ENCODE peak calls at places on chromosomes 13 and 19, in seven cellular contexts. Q, H, R, B, A, G and Z are unnamed samples.

GRCh38 chr13:113735194-113735593 is 23.8 kb upstream of the TMEM255B start:
- DNase-seq in G (no peak), H (no peak), A (no peak), Q (no peak), R (no peak), B (no peak), Z (no peak)

GRCh38 chr13:96020155-96020575 is 33.0 kb downstream of the UGGT2 start:
- DNase-seq in G (peak), R (no peak), B (peak), H (no peak), A (no peak), Q (peak), Z (peak)

GRCh38 chr13:107211073-107211472 is 643.1 kb upstream of the ARGLU1 start:
- DNase-seq in B (peak), G (peak), H (peak), Q (peak), R (no peak), A (peak), Z (peak)

GRCh38 chr13:97810152-97810551 is 143.3 kb upstream of the IPO5 start:
- DNase-seq in Q (no peak), B (peak), A (no peak), G (no peak), R (no peak), H (no peak), Z (no peak)

GRCh38 chr19:50772408-50773311 is 2.4 kb downstream of the GPR32 start:
- DNase-seq in H (no peak), A (no peak), G (no peak), Q (peak), B (peak), R (no peak), Z (no peak)

GRCh38 chr19:18173572-18174294 is at the start of gene IFI30:
- DNase-seq in G (no peak), Q (peak), B (peak), R (peak), A (peak), H (peak), Z (no peak)

GRCh38 chr13:106034201-106034600 is 501.3 kb downstream of the EFNB2 start:
- DNase-seq in G (no peak), A (no peak), B (peak), R (no peak), H (no peak), Q (no peak), Z (no peak)

GRCh38 chr13:57925250-57925649 is 293.7 kb downstream of the PCDH17 start:
- DNase-seq in Q (no peak), A (no peak), R (no peak), H (no peak), G (no peak), B (no peak), Z (no peak)

GRCh38 chr13:74040200-74040599 is 94.0 kb downstream of the KLF12 start:
- DNase-seq in R (no peak), A (no peak), Q (peak), H (peak), G (peak), B (peak), Z (no peak)

GRCh38 chr13:109869312-109870237 is 83.2 kb upstream of the IRS2 start:
- DNase-seq in A (peak), Q (peak), G (peak), H (peak), R (no peak), B (peak), Z (peak)

GRCh38 chr19:40594251-40594650 is 6.9 kb upstream of the LTBP4 start:
- DNase-seq in B (no peak), H (no peak), R (no peak), Q (no peak), G (no peak), A (no peak), Z (no peak)

GRCh38 chr13:24053505-24054251 is 106.8 kb upstream of the SPATA13 start:
- DNase-seq in H (no peak), A (no peak), Q (peak), R (no peak), G (peak), B (peak), Z (no peak)

GRCh38 chr13:46475586-46475991 is 77.4 kb upstream of the LRCH1 start:
- DNase-seq in B (peak), Q (no peak), A (no peak), H (no peak), G (no peak), R (no peak), Z (no peak)

GRCh38 chr19:42255766-42256750 is 1.1 kb upstream of the ERF start:
- DNase-seq in R (no peak), A (peak), Q (no peak), G (no peak), H (peak), B (peak), Z (no peak)

GRCh38 chr19:36547001-36547732 is 19.1 kb upstream of the ZNF260 start:
- DNase-seq in A (no peak), H (no peak), G (no peak), R (no peak), Q (no peak), B (peak), Z (no peak)

GRCh38 chr19:1163934-1164683 is 10.0 kb downstream of the SBNO2 start:
- DNase-seq in H (peak), R (no peak), B (no peak), A (no peak), Q (no peak), G (no peak), Z (no peak)

GRCh38 chr13:94254737-94255136 is 224.7 kb downstream of the DCT start:
- DNase-seq in H (no peak), Q (no peak), G (no peak), B (peak), R (no peak), A (no peak), Z (no peak)

GRCh38 chr13:98184796-98185195 is 7.7 kb upstream of the RNF113B start:
- DNase-seq in A (no peak), Q (no peak), B (peak), H (no peak), R (no peak), G (no peak), Z (no peak)

GRCh38 chr19:58399903-58400637 is 4.6 kb downstream of the RNF225 start:
- DNase-seq in B (no peak), Q (no peak), H (no peak), A (no peak), G (no peak), R (no peak), Z (no peak)

GRCh38 chr13:37984357-37984756 is 114.8 kb upstream of the TRPC4 start:
- DNase-seq in B (no peak), R (no peak), Q (no peak), G (no peak), H (no peak), A (no peak), Z (no peak)

GRCh38 chr13:105016266-105016665 is 1519.2 kb downstream of the EFNB2 start:
- DNase-seq in G (no peak), H (no peak), Q (no peak), A (no peak), B (no peak), R (no peak), Z (no peak)

GRCh38 chr19:34178276-34178614 is 5.9 kb downstream of the LSM14A start:
- DNase-seq in A (no peak), R (no peak), B (no peak), Q (peak), H (no peak), G (no peak), Z (no peak)

GRCh38 chr13:84431646-84432045 is 549.4 kb upstream of the SLITRK1 start:
- DNase-seq in B (peak), Q (no peak), R (no peak), G (no peak), H (no peak), A (no peak), Z (no peak)

GRCh38 chr13:84430015-84430414 is 547.7 kb upstream of the SLITRK1 start:
- DNase-seq in G (no peak), A (no peak), B (peak), H (no peak), R (no peak), Q (no peak), Z (no peak)

GRCh38 chr13:84430441-84430840 is 548.2 kb upstream of the SLITRK1 start:
- DNase-seq in R (no peak), H (no peak), G (no peak), Q (no peak), B (peak), A (no peak), Z (no peak)

DNA sequence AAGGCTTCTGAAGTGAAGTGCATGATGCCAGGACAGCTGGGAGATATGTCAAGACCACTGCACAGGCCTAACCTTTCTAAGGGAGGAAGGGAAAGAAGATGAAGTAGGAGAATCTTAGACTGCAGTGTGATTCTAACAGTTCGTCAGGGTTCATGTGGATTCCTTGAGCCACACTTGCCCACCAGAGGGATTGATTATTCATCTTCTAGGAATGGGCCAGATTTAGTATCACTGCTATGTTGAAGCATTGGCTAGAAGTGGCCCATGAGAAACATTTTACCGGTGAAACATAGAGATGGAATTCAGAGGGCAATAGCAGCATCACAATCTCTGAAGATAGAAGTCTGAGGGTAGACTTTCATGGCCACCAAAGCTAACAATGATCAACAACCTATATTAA is 550.8 kb upstream of the SLITRK1 start:
- DNase-seq in Q (no peak), G (no peak), R (no peak), B (peak), A (no peak), H (no peak), Z (no peak)
- TF ChIP-seq CTCF in Q (no peak), G (no peak), R (no peak), B (no peak), A (no peak), H (no peak), Z (no peak)

GRCh38 chr19:11541238-11541637 is 2.6 kb downstream of the CNN1 start:
- DNase-seq in H (no peak), R (no peak), A (no peak), Q (peak), G (no peak), B (no peak), Z (no peak)

GRCh38 chr19:11540642-11541041 is 2.0 kb downstream of the CNN1 start:
- DNase-seq in Q (no peak), R (no peak), A (no peak), G (no peak), B (no peak), H (no peak), Z (no peak)

GRCh38 chr19:11539495-11540365 is 1.1 kb downstream of the CNN1 start:
- DNase-seq in A (peak), R (no peak), G (no peak), H (peak), B (no peak), Q (no peak), Z (no peak)

GRCh38 chr19:11535792-11536595 is 2.7 kb upstream of the CNN1 start:
- DNase-seq in Q (peak), A (peak), H (peak), R (peak), G (peak), B (peak), Z (no peak)

GRCh38 chr19:11538232-11539036 is at the start of gene CNN1:
- DNase-seq in A (peak), G (no peak), Q (no peak), H (peak), B (peak), R (no peak), Z (no peak)
- H3K4me3 ChIP-seq in A (peak), G (no peak), Q (no peak), H (peak), B (peak), R (peak), Z (no peak)

DNA sequence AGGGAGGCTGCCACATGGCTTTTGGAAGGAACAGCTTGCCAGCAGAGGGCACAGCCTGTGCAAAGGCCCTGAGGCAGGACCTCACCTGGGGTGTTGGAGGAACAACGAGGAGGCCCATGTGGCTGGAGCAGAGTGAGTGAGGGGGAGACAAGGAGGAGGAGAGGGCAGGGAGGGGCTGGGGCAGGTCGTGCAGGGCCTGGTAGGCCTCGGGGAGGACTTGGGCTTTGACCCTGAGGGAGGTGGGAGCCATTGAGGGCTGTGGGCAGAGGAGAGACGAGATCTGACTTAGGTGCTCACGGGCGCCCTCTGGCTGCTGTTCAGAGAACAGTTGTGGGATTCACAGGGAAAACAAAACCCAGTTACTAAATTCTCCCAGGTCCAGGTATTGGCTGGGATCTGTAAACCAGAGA is 25.2 kb downstream of the ZNRF4 start:
- DNase-seq in R (no peak), Q (peak), B (peak), A (no peak), H (no peak), G (no peak), Z (no peak)
- TF ChIP-seq CTCF in R (peak), Q (peak), B (peak), A (no peak), H (no peak), G (peak), Z (peak)

GRCh38 chr19:45154064-45154827 is 6.5 kb downstream of the NKPD1 start:
- DNase-seq in R (no peak), H (no peak), A (no peak), Q (no peak), B (peak), G (peak), Z (no peak)
- H3K4me3 ChIP-seq in R (no peak), H (no peak), A (peak), Q (no peak), B (peak), G (no peak), Z (no peak)

GRCh38 chr19:46759817-46760333 is 13.6 kb upstream of the STRN4 start:
- DNase-seq in H (no peak), A (peak), G (peak), B (peak), R (no peak), Q (no peak), Z (no peak)

GRCh38 chr19:46756544-46756888 is 10.3 kb upstream of the STRN4 start:
- DNase-seq in Q (no peak), G (no peak), A (no peak), B (no peak), H (no peak), R (no peak), Z (no peak)

GRCh38 chr19:46753420-46754155 is 7.3 kb upstream of the STRN4 start:
- DNase-seq in H (no peak), G (no peak), Q (peak), A (no peak), B (no peak), R (no peak), Z (no peak)

GRCh38 chr19:46755077-46755852 is 9.0 kb upstream of the STRN4 start:
- DNase-seq in Q (no peak), A (peak), G (no peak), H (peak), B (peak), R (no peak), Z (no peak)

GRCh38 chr19:46755853-46756543 is 9.7 kb upstream of the STRN4 start:
- DNase-seq in A (no peak), G (no peak), R (no peak), Q (no peak), B (no peak), H (no peak), Z (no peak)
- TF ChIP-seq CTCF in A (no peak), G (no peak), R (no peak), Q (no peak), B (no peak), H (no peak), Z (no peak)

GRCh38 chr13:66995366-66995663 is 234.8 kb downstream of the PCDH9 start:
- DNase-seq in A (no peak), R (no peak), Q (peak), G (no peak), H (no peak), B (no peak), Z (no peak)

GRCh38 chr13:66994097-66994496 is 236.0 kb downstream of the PCDH9 start:
- DNase-seq in G (no peak), Q (peak), H (peak), R (no peak), B (peak), A (peak), Z (peak)

GRCh38 chr13:66992683-66993082 is 237.5 kb downstream of the PCDH9 start:
- DNase-seq in G (no peak), H (no peak), B (no peak), A (no peak), R (no peak), Q (no peak), Z (no peak)

GRCh38 chr13:66996503-66996902 is 233.6 kb downstream of the PCDH9 start:
- DNase-seq in Q (no peak), A (no peak), R (no peak), H (no peak), G (no peak), B (peak), Z (no peak)

GRCh38 chr13:66994498-66995365 is 235.4 kb downstream of the PCDH9 start:
- DNase-seq in H (no peak), G (no peak), B (no peak), Q (peak), R (no peak), A (no peak), Z (peak)
- H3K4me3 ChIP-seq in H (peak), G (no peak), B (peak), Q (no peak), R (no peak), A (peak), Z (peak)

GRCh38 chr13:30552567-30552966 is 65.2 kb upstream of the USPL1 start:
- DNase-seq in G (no peak), Q (no peak), A (no peak), R (no peak), H (no peak), B (no peak), Z (no peak)

GRCh38 chr13:30545320-30545719 is 72.4 kb upstream of the USPL1 start:
- DNase-seq in G (no peak), R (no peak), H (no peak), Q (no peak), A (no peak), B (no peak), Z (no peak)

DNA sequence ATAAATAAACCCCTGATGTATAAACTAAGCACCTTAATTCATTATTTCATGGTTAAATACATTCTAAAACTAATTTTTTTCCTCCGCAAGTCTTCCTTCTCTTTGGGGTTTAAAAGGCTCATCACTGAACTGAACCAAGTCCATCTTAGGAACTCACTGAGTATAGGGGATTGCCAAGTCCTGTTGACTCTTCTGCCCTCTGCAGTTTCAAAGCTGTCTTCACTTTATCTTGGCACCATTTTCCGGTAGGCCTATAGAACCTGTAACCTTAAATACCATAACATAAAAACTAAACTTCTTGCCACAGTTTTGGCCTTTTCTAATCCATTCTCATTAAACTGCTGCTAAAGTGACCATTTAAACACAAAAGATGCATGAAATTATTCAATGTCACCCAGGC is 66.5 kb upstream of the USPL1 start:
- DNase-seq in G (peak), H (no peak), A (no peak), Q (peak), B (peak), R (no peak), Z (no peak)
- TF ChIP-seq CTCF in G (peak), H (peak), A (no peak), Q (peak), B (peak), R (peak), Z (peak)

DNA sequence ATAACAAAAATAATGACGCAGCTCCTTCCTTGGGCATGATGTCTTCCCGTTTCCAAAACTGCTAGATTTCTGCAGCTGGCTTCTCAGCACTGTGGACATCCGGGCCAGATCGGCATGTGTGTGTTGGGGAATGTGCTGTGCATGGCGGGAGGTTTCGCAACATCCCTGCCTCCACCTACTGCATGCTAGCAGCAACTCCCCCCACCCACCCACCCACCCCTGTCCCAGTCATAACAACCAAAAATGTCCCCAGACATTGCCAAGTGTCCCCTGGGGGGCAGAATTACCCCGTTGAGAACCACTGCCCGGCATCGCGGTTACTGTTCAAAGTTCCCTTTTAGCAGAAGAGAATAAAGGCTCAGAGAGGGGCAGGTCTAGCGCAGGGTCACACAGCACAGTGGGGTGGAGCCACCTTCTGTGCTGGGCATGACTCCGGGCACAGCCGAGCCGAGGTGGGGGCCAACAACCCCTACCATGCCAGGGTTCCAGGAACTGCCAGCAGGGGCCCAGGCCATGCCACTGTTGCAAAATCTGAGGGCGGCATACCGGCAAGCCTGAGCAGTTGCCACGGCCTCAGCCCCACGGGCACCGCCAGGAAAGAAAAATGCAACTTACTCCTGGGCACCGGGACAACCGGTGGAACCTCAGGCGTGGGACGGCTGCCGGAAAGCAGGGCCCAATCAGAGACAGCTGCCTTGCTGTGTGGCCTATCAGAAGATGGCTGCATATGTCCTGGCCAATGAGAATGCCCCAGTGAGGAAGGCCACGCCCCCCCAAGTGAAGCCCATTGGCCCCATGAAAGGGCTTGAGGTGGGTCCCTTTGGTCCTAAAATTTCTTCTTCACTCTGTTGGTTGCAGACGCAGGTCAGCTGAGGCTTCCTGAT is 22.5 kb upstream of the NFIC start:
- DNase-seq in A (peak), B (peak), H (peak), Q (peak), R (no peak), G (no peak), Z (peak)
- H3K4me3 ChIP-seq in A (peak), B (peak), H (peak), Q (peak), R (peak), G (no peak), Z (peak)

GRCh38 chr19:13234518-13234917 is 84.3 kb downstream of the IER2 start:
- DNase-seq in H (no peak), B (peak), G (no peak), R (no peak), A (peak), Q (peak), Z (no peak)
- TF ChIP-seq CTCF in H (no peak), B (peak), G (peak), R (peak), A (no peak), Q (peak), Z (peak)

GRCh38 chr13:101417043-101417406 is 717 bp upstream of the NALCN start:
- DNase-seq in Q (no peak), A (no peak), G (no peak), B (peak), H (no peak), R (no peak), Z (peak)
- H3K4me3 ChIP-seq in Q (no peak), A (peak), G (peak), B (peak), H (peak), R (peak), Z (peak)